ENCODE peak calls at places on chromosomes 12 and 14, in seven cellular contexts. R, D, V, L, M, G and B are unnamed samples.

GRCh38 chr12:62468394-62468793 is 1.8 kb downstream of the MON2 start:
- DNase-seq in M (no peak), V (no peak), R (no peak), G (peak; percentile 35), D (no peak), L (no peak), B (no peak)

GRCh38 chr14:38342803-38343202 is 86.9 kb upstream of the CLEC14A start:
- DNase-seq in G (peak; percentile 43), D (no peak), R (no peak), V (no peak), M (no peak), L (no peak), B (no peak)

GRCh38 chr12:114817491-114818440 is 133.8 kb upstream of the TBX3 start:
- DNase-seq in D (no peak), M (no peak), G (no peak), V (no peak), R (no peak), L (no peak), B (no peak)

GRCh38 chr12:18250313-18250916 is 10.9 kb upstream of the PIK3C2G start:
- DNase-seq in D (no peak), M (no peak), L (no peak), V (peak; percentile 52), G (peak; percentile 93), R (no peak), B (no peak)

GRCh38 chr14:27688823-27689444 is 1077.7 kb upstream of the FOXG1 start:
- DNase-seq in D (no peak), L (no peak), R (no peak), G (no peak), M (no peak), V (no peak), B (no peak)

GRCh38 chr14:101598571-101599233 is 37.4 kb downstream of the DIO3 start:
- DNase-seq in M (no peak), D (no peak), V (no peak), R (no peak), G (no peak), L (no peak), B (peak; percentile 3)

GRCh38 chr14:50985816-50986396 is 41.6 kb upstream of the PYGL start:
- DNase-seq in G (no peak), R (no peak), V (no peak), L (no peak), M (no peak), D (no peak), B (no peak)

GRCh38 chr12:65232490-65233077 is 45.9 kb upstream of the MSRB3 start:
- DNase-seq in L (no peak), M (no peak), V (no peak), D (no peak), G (peak; percentile 69), R (no peak), B (no peak)

GRCh38 chr14:92109490-92109889 is 3.1 kb upstream of the ATXN3 start:
- DNase-seq in G (no peak), M (no peak), L (no peak), D (no peak), R (no peak), V (no peak), B (no peak)

GRCh38 chr12:47904647-47905312 is at the start of gene VDR:
- DNase-seq in M (peak; percentile 86), G (peak; percentile 85), R (peak; percentile 98), V (peak; percentile 90), L (peak; percentile 84), D (peak; percentile 85), B (peak; percentile 70)

GRCh38 chr12:112964067-112964670 is 14.2 kb upstream of the OAS2 start:
- DNase-seq in M (no peak), R (no peak), V (no peak), G (no peak), D (no peak), L (no peak), B (no peak)

GRCh38 chr14:70601162-70601561 is 707 bp upstream of the MED6 start:
- DNase-seq in G (peak; percentile 59), M (no peak), D (no peak), R (no peak), V (no peak), L (no peak), B (no peak)

GRCh38 chr14:51917186-51917585 is 56.8 kb downstream of the GNG2 start:
- DNase-seq in L (no peak), R (no peak), M (no peak), V (peak; percentile 14), G (no peak), D (peak; percentile 52), B (peak; percentile 25)

GRCh38 chr12:120922279-120922678 is 18.1 kb upstream of the SPPL3 start:
- DNase-seq in R (no peak), G (no peak), V (no peak), L (no peak), D (no peak), M (no peak), B (no peak)

GRCh38 chr12:51025182-51025747 is 919 bp downstream of the SLC11A2 start:
- DNase-seq in M (no peak), V (no peak), R (no peak), D (no peak), G (no peak), L (no peak), B (no peak)

GRCh38 chr12:57890191-57891120 is 43.9 kb upstream of the CTDSP2 start:
- DNase-seq in L (no peak), G (peak; percentile 32), D (no peak), R (no peak), M (no peak), V (no peak), B (no peak)

GRCh38 chr14:31253746-31254471 is 46.3 kb upstream of the HECTD1 start:
- DNase-seq in L (no peak), G (no peak), V (no peak), M (no peak), D (no peak), R (no peak), B (no peak)

GRCh38 chr12:90622431-90622830 is 332.5 kb downstream of the CCER1 start:
- DNase-seq in V (no peak), G (peak; percentile 72), L (no peak), R (no peak), M (no peak), D (no peak), B (no peak)

GRCh38 chr14:83463500-83464098 is 1929.9 kb upstream of the SEL1L start:
- DNase-seq in G (peak; percentile 83), L (no peak), D (no peak), V (peak; percentile 52), R (no peak), M (no peak), B (no peak)

GRCh38 chr14:77022219-77022852 is 6.2 kb downstream of the IRF2BPL start:
- DNase-seq in R (no peak), G (no peak), L (no peak), D (no peak), M (no peak), V (no peak), B (no peak)

GRCh38 chr14:99654235-99655000 is 9.5 kb downstream of the HHIPL1 start:
- DNase-seq in R (no peak), L (peak; percentile 77), D (no peak), M (no peak), G (peak; percentile 88), V (peak; percentile 76), B (peak; percentile 39)

GRCh38 chr12:105289114-105289904 is 41.2 kb upstream of the C12orf75 start:
- DNase-seq in R (no peak), G (no peak), M (no peak), V (no peak), L (no peak), D (no peak), B (no peak)

GRCh38 chr14:50892255-50892654 is 20.4 kb downstream of the ABHD12B start:
- DNase-seq in D (no peak), L (no peak), V (no peak), R (no peak), M (no peak), G (no peak), B (no peak)

GRCh38 chr12:131929530-131930456 is 717 bp downstream of the PUS1 start:
- DNase-seq in D (peak; percentile 49), R (peak; percentile 70), V (no peak), G (peak; percentile 49), L (peak; percentile 69), M (no peak), B (no peak)

GRCh38 chr12:94297325-94297724 is 148.9 kb downstream of the PLXNC1 start:
- DNase-seq in M (no peak), V (no peak), D (no peak), L (no peak), G (no peak), R (no peak), B (no peak)

GRCh38 chr14:98200621-98201020 is 1071.4 kb downstream of the BCL11B start:
- DNase-seq in D (no peak), L (no peak), G (no peak), M (no peak), V (no peak), R (no peak), B (no peak)
- H3K9me3 ChIP-seq in D (no peaks in the 10 kb centered on the region), L (no peaks in the 10 kb centered on the region), G (no peaks in the 10 kb centered on the region), M (no peaks in the 10 kb centered on the region), V (no peaks in the 10 kb centered on the region), R (no peaks in the 10 kb centered on the region), B (no peaks in the 10 kb centered on the region)

DNA sequence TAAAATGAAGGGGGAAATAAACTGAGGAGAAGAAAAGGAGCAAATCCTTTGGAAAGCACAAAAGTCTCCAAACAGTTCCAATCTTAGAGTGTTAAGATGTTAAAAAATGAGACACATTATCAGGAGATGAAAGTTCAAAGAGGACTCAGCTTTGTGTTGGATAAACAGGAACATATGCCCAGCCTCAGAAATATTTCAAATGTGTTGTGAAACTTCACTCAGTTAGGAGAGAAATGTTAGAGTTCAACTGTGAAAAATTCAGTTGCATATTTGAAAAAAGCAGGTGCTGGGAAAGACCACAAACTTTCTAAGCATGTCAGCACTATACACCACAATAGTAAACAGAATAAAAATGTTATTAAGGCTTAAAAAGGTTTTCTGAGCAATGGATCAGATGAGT is 136.8 kb upstream of the PRKD1 start:
- DNase-seq in V (no peak), M (no peak), L (no peak), G (peak; percentile 68), R (no peak), D (no peak), B (no peak)
- H3K9me3 ChIP-seq in V (no peaks in the 10 kb centered on the region), M (no peaks in the 10 kb centered on the region), L (no peaks in the 10 kb centered on the region), G (no peaks in the 10 kb centered on the region), R (no peaks in the 10 kb centered on the region), D (no peaks in the 10 kb centered on the region), B (peaks cover 13% of the 10 kb centered on the region)

GRCh38 chr14:46672128-46672527 is 20.5 kb upstream of the RPL10L start:
- DNase-seq in V (no peak), G (no peak), M (no peak), R (no peak), L (no peak), D (no peak), B (no peak)
- H3K9me3 ChIP-seq in V (no peaks in the 10 kb centered on the region), G (no peaks in the 10 kb centered on the region), M (no peaks in the 10 kb centered on the region), R (no peaks in the 10 kb centered on the region), L (no peaks in the 10 kb centered on the region), D (no peaks in the 10 kb centered on the region), B (peaks cover 15% of the 10 kb centered on the region)

GRCh38 chr14:62436256-62436655 is 609.0 kb downstream of the KCNH5 start:
- DNase-seq in M (no peak), L (no peak), R (no peak), V (no peak), G (no peak), D (no peak), B (no peak)

GRCh38 chr14:62443796-62444195 is 601.5 kb downstream of the KCNH5 start:
- DNase-seq in R (no peak), L (no peak), G (peak; percentile 39), D (no peak), M (no peak), V (no peak), B (no peak)

DNA sequence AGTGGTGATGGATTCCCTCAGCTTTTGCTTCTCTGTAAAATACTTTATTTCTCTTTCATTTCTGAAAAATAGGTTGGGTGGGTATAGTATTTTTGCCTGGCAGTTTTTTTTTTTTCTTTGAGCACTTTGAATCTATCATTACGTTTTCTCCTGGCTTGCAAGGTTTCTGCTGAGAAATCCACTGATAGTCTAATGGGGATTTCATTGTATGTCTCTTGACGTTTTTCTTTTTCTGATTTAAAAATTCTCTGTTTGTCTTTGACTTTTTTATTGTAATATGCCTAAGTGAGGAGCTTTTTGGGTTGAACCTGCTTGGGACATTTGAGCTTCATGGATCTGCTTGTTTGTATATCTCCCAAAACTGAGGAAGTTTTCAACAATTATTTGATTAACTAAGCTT is 606.0 kb downstream of the KCNH5 start:
- DNase-seq in M (no peak), L (no peak), R (no peak), D (no peak), G (no peak), V (no peak), B (no peak)
- H3K9me3 ChIP-seq in M (no peaks in the 10 kb centered on the region), L (peaks cover 3% of the 10 kb centered on the region), R (no peaks in the 10 kb centered on the region), D (peaks cover 30% of the 10 kb centered on the region), G (peaks cover 47% of the 10 kb centered on the region), V (no peaks in the 10 kb centered on the region), B (peaks cover 73% of the 10 kb centered on the region)